ENCODE peak calls at places on chromosomes 7 and 10, in four cellular contexts. D is endothelial cell, O is pancreas, I is retinal pigment epithelial cell. U is an unnamed sample.

GRCh38 chr10:93294004-93294403 is 188.1 kb downstream of the MYOF start:
- DNase-seq in O (no peak), D (no peak), I (no peak), U (no peak)

GRCh38 chr7:43870316-43870715 is 999 bp upstream of the MRPS24 start:
- DNase-seq in I (no peak), D (no peak), O (no peak), U (no peak)

GRCh38 chr10:80537086-80537704 is 507 bp upstream of the SH2D4B start:
- DNase-seq in O (no peak), D (no peak), I (no peak), U (no peak)

GRCh38 chr7:35544028-35544742 is 150.8 kb downstream of the HERPUD2 start:
- DNase-seq in O (no peak), I (no peak), D (no peak), U (no peak)

GRCh38 chr10:13100349-13101294 is 659 bp downstream of the OPTN start:
- DNase-seq in I (no peak), O (peak; percentile 49), D (peak; percentile 19), U (peak; percentile 36)

GRCh38 chr7:55277916-55278315 is 87.2 kb upstream of the LANCL2 start:
- DNase-seq in I (no peak), O (no peak), D (no peak), U (no peak)

GRCh38 chr7:130904792-130905191 is 170.8 kb upstream of the KLF14 start:
- DNase-seq in D (no peak), I (no peak), O (no peak), U (no peak)

GRCh38 chr10:37125921-37126320 is 523 bp downstream of the ANKRD30A start:
- DNase-seq in D (no peak), I (no peak), O (no peak), U (no peak)

GRCh38 chr10:476458-476780 is 213.0 kb downstream of the DIP2C start:
- DNase-seq in D (no peak), I (no peak), O (no peak), U (no peak)

GRCh38 chr7:100119701-100120517 is 475 bp downstream of the CNPY4 start:
- DNase-seq in I (no peak), D (peak; percentile 70), O (no peak), U (peak; percentile 71)

GRCh38 chr7:74453321-74454011 is at the start of gene GTF2IRD1:
- DNase-seq in O (no peak), D (peak; percentile 46), I (peak; percentile 79), U (peak; percentile 31)

GRCh38 chr7:115435178-115435577 is 513.3 kb downstream of the MDFIC start:
- DNase-seq in I (no peak), O (no peak), D (no peak), U (peak; percentile 35)

GRCh38 chr7:81333004-81333403 is 414.2 kb upstream of the SEMA3C start:
- DNase-seq in D (no peak), I (peak; percentile 61), O (no peak), U (no peak)

GRCh38 chr7:80039255-80039884 is 95.3 kb upstream of the GNAI1 start:
- DNase-seq in I (no peak), D (no peak), O (no peak), U (no peak)

GRCh38 chr10:103470755-103471653 is 8.0 kb downstream of the CALHM3 start:
- DNase-seq in D (no peak), O (no peak), I (no peak), U (peak; percentile 98)

GRCh38 chr7:4799508-4800268 is 24.3 kb downstream of the AP5Z1 start:
- DNase-seq in D (no peak), I (no peak), O (peak; percentile 34), U (no peak)

GRCh38 chr7:88396948-88397322 is 90.2 kb upstream of the STEAP4 start:
- DNase-seq in I (no peak), O (no peak), D (no peak), U (no peak)

GRCh38 chr7:30721211-30721610 is 30.7 kb upstream of the INMT start:
- DNase-seq in O (no peak), I (no peak), D (no peak), U (no peak)

GRCh38 chr7:30722671-30723070 is 29.3 kb upstream of the INMT start:
- DNase-seq in D (no peak), I (no peak), O (no peak), U (no peak)

GRCh38 chr7:30713397-30713796 is 31.1 kb upstream of the CRHR2 start:
- DNase-seq in I (no peak), D (no peak), O (no peak), U (no peak)

GRCh38 chr7:30717181-30717580 is 34.8 kb upstream of the INMT start:
- DNase-seq in O (no peak), D (no peak), I (no peak), U (no peak)
- TF ChIP-seq CTCF in O (no peak), D (no peak), I (no peak), U (no peak)

DNA sequence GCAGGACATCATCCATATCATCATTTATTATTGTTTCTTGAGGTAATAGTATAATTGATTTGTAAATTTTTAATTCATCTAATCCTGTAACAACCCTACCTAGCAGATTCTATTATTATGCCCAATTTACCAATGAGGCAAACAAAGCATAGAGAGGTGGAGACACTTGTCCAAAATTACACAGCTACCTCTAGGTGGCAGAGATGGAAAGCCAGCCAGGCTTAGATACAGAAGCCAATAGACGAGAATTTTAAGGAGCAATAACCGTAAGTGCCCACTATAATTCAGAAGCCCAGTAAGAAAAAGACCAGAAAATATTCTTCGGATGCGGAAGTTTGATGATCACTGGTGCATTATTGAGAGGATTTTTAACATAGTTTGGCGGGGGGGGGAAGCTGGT is 54.0 kb downstream of the ANK3 start:
- DNase-seq in D (no peak), O (no peak), I (no peak), U (peak; percentile 26)
- TF ChIP-seq CTCF in D (no peak), O (no peak), I (peak; percentile 27), U (peak; percentile 28)

GRCh38 chr10:99854860-99855259 is 72.4 kb downstream of the ABCC2 start:
- DNase-seq in D (peak; percentile 31), O (no peak), I (no peak), U (peak; percentile 32)
- TF ChIP-seq CTCF in D (no peak), O (no peak), I (peak; percentile 45), U (no peak)

GRCh38 chr7:92245487-92246362 is at the start of the genes ANKIB1 and KRIT1:
- DNase-seq in I (peak; percentile 43), D (peak; percentile 79), O (peak; percentile 80), U (peak; percentile 91)
- TF ChIP-seq CTCF in I (peak; percentile 3), D (no peak), O (no peak), U (no peak)

GRCh38 chr7:22660732-22661131 is 66.3 kb upstream of the IL6 start:
- DNase-seq in D (no peak), I (no peak), O (no peak), U (peak; percentile 63)
- TF ChIP-seq CTCF in D (peak; percentile 26), I (peak; percentile 44), O (no peak), U (peak; percentile 64)

DNA sequence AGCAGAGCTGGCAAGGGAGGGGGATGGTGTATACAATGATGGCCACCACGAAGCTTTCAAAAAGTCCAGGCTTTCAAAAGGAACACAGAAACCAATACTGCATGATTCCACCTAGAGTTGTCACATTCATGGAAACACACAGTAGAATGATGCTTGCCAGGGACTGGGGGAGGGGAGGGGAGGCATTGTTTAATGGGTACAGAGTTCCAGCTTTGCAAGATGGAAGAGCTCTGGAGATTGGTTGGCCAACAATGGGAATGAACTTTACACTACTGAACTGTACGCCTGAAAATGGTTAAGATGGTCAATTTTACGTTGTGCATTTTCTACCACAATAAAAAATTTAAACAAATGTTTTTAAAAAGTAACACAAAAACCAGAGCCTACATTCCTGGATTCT is 104.5 kb upstream of the KDM7A start:
- DNase-seq in I (no peak), O (no peak), D (no peak), U (no peak)
- TF ChIP-seq CTCF in I (no peak), O (no peak), D (no peak), U (no peak)

DNA sequence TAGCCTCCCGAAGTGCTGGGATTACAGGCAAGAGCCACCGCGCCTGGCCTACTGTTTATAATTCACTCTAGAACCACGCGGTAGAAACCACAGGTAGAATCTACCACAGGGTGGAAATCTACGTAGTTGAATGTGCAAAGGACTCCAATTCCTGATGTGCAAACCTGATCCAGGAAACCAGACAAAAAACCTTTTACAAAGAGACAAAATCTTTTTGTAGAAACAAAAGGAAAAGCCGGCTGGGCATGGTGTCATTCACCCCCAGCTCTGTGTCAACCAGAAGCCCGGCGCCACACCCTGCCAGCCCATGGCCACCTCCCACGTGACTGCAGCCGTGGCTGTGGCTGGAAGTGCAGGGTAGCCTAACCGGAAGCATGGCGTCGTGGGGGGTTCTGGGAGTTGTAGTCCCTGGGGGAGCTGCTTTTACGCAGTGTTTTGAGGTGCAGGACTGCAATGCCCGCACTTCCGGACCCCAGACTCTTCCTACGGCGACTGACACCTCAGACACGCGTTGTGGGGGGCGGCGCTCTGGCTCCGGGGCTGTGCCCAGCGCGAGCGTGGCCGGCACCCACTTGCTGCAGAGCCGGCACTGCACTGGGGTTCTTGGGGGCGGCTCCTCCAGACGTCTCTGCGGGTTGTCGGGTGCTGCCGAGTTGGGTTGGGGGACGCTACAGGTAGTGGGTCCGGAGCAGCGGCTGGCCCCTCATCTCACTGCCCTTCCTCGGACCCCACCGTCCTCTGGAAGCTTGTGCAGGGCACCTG is 41.5 kb upstream of the RNF216 start:
- DNase-seq in I (peak; percentile 76), D (peak; percentile 87), O (peak; percentile 95), U (peak; percentile 96)
- TF ChIP-seq CTCF in I (no peak), D (no peak), O (no peak), U (no peak)

DNA sequence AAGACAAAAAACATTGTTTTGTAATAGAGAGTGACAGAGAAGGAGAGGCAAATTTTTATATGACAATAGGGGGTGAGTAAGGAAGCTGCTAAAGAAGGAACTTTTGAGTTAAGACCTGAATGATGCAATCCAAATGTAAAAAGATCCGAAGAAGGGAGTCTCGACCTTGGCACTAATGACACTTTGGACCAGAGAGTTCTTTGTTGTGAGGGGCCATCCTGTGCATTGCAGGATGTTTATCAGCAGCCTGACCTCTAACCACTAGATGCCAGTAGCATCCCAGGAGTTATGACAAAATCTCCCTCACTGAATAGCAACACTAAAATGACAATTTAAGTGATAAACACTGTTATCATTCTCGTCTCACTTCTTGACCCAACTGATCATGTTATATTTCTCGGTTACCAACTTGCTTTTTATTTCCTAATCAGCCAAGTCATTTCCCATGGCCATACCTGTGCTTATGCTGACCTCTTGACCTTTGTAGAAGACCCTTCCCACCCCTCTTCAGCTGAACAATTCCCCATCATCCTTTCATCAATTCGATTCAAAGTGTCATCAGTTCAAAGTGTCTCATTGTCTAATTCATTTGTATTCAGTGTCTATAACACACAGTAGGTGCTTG is 30.0 kb downstream of the DGKI start:
- DNase-seq in I (no peak), D (no peak), O (no peak), U (peak; percentile 57)
- TF ChIP-seq CTCF in I (peak; percentile 11), D (no peak), O (no peak), U (peak; percentile 40)

DNA sequence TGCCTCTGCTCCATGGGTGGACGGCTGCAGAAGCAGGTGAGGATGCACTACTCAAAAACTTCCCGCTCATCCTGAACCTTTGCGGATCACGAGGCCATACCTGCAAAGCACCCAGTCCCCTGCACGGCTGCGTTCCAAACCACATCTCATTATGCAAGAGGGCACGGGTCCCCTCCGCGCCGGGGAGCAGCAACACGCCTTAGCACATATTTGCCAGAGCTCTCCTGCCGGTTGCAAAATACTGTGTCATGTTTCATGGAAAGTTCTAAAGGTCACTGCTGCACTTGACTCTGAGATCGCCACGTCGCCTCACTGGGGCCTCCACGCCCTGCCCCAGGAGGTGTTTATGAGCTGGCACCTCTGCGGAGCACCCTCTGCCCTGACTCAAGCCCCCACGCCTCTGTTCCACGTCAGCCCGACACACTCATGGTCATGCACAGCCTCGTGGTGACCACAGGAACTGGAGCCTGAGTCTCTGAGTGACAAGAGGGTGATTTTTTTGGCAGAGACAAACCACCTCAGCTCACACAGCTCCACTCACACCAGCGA is 131.8 kb downstream of the PRKAG2 start:
- DNase-seq in O (peak; percentile 79), I (peak; percentile 95), D (no peak), U (no peak)
- TF ChIP-seq CTCF in O (peak; percentile 24), I (peak; percentile 59), D (no peak), U (peak; percentile 12)

U was measured in GM12865.